ENCODE peak calls at places on chromosomes 13 and 19, in eight cellular contexts. Q is stomach, S is lung, L is uterus, T is upper lobe of right lung, M is mesenchymal stem cell, O is WERI-Rb-1, R is spleen. V is an unnamed sample.
A peak's percentile ranks its signal among the peaks of the same experiment; 100 is the strongest.

GRCh38 chr19:40687525-40688016 is 2.9 kb downstream of the NUMBL start:
- DNase-seq in Q (peak; percentile 75), S (peak; percentile 61), L (peak; percentile 85), T (peak; percentile 79), M (no peak), O (no peak), R (peak; percentile 84), V (no peak)

GRCh38 chr13:25886438-25887214 is 165.2 kb downstream of the SHISA2 start:
- DNase-seq in Q (no peak), S (no peak), L (no peak), T (no peak), M (peak; percentile 99), O (no peak), R (no peak), V (no peak)

GRCh38 chr13:50320297-50320862 is 305.1 kb downstream of the KCNRG start:
- DNase-seq in Q (no peak), S (no peak), L (no peak), T (no peak), M (peak; percentile 58), O (no peak), R (no peak), V (no peak)

GRCh38 chr13:45861352-45861751 is 9.8 kb upstream of the SIAH3 start:
- DNase-seq in Q (no peak), S (no peak), L (no peak), T (no peak), M (no peak), O (no peak), R (no peak), V (no peak)

GRCh38 chr13:28204690-28205443 is 66.5 kb downstream of the PAN3 start:
- DNase-seq in Q (no peak), S (no peak), L (no peak), T (no peak), M (no peak), O (no peak), R (no peak), V (no peak)

GRCh38 chr13:80084086-80084676 is 256.7 kb downstream of the SPRY2 start:
- DNase-seq in Q (no peak), S (no peak), L (no peak), T (no peak), M (peak; percentile 85), O (no peak), R (no peak), V (no peak)

GRCh38 chr19:27779953-27780352 is 1433.0 kb downstream of the UQCRFS1 start:
- DNase-seq in Q (no peak), S (no peak), L (no peak), T (no peak), M (no peak), O (no peak), R (no peak), V (no peak)

GRCh38 chr13:33761744-33762143 is 56.2 kb upstream of the RFC3 start:
- DNase-seq in Q (no peak), S (no peak), L (no peak), T (no peak), M (no peak), O (no peak), R (no peak), V (no peak)

GRCh38 chr13:24894972-24895300 is 131.0 kb downstream of the RNF17 start:
- DNase-seq in Q (no peak), S (no peak), L (no peak), T (no peak), M (no peak), O (no peak), R (no peak), V (no peak)

GRCh38 chr13:78875792-78876580 is 217.0 kb upstream of the OBI1 start:
- DNase-seq in Q (no peak), S (no peak), L (no peak), T (no peak), M (no peak), O (no peak), R (no peak), V (no peak)

GRCh38 chr13:45004096-45004495 is 14.8 kb downstream of the GPALPP1 start:
- DNase-seq in Q (no peak), S (no peak), L (no peak), T (no peak), M (no peak), O (no peak), R (no peak), V (no peak)

GRCh38 chr13:76293751-76294150 is 592.5 kb downstream of the KCTD12 start:
- DNase-seq in Q (no peak), S (no peak), L (no peak), T (no peak), M (no peak), O (no peak), R (no peak), V (no peak)

GRCh38 chr13:89900104-89900760 is 1447.3 kb upstream of the MIR17HG start:
- DNase-seq in Q (no peak), S (no peak), L (no peak), T (no peak), M (no peak), O (no peak), R (no peak), V (no peak)

GRCh38 chr13:38990693-38991092 is at the start of gene STOML3:
- DNase-seq in Q (no peak), S (no peak), L (no peak), T (no peak), M (no peak), O (no peak), R (no peak), V (no peak)

GRCh38 chr19:54515156-54515555 is 12.5 kb downstream of the LAIR2 start:
- DNase-seq in Q (no peak), S (no peak), L (no peak), T (no peak), M (no peak), O (no peak), R (no peak), V (no peak)

GRCh38 chr19:39544920-39545319 is 5.0 kb upstream of the EID2 start:
- DNase-seq in Q (no peak), S (no peak), L (no peak), T (no peak), M (no peak), O (no peak), R (no peak), V (no peak)

GRCh38 chr13:23433171-23434153 is at the start of gene SACS:
- DNase-seq in Q (no peak), S (no peak), L (no peak), T (no peak), M (peak; percentile 49), O (peak; percentile 68), R (no peak), V (no peak)

GRCh38 chr19:33175886-33176669 is 18.1 kb upstream of the LRP3 start:
- DNase-seq in Q (no peak), S (no peak), L (peak; percentile 43), T (no peak), M (peak; percentile 65), O (peak; percentile 59), R (peak; percentile 82), V (no peak)

GRCh38 chr13:88483202-88483601 is 812.0 kb downstream of the SLITRK5 start:
- DNase-seq in Q (no peak), S (no peak), L (no peak), T (no peak), M (no peak), O (no peak), R (no peak), V (no peak)

GRCh38 chr13:19183676-19184075 is 2.1 kb upstream of the TUBA3C start:
- DNase-seq in Q (peak; percentile 2), S (peak; percentile 5), L (no peak), T (no peak), M (no peak), O (no peak), R (no peak), V (no peak)
- H3K9me3 ChIP-seq in Q (peaks cover 15% of the 10 kb centered on the region), S (peaks cover 9% of the 10 kb centered on the region), L (no peaks in the 10 kb centered on the region), T (no peaks in the 10 kb centered on the region), M (no peaks in the 10 kb centered on the region), O (peaks cover 8% of the 10 kb centered on the region), R (no peaks in the 10 kb centered on the region), V (no peaks in the 10 kb centered on the region)

DNA sequence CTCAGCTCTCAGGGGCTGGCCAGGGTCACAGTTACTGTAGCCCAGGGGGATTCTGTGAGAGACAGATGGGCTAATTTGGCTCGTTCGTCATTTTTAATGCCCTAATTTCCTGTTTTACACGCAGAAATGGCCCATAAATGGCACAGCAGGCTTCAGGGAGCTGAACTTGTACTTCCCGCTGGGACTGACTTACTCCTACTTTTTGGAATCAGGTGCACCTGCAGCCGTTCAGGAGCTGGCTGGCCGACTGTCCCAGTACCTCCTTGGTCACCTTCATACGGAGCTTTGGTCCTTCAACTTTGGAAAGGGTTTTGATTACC is 62.4 kb upstream of the URI1 start:
- DNase-seq in Q (no peak), S (no peak), L (no peak), T (no peak), M (no peak), O (no peak), R (peak; percentile 8), V (no peak)
- H3K9me3 ChIP-seq in Q (no peaks in the 10 kb centered on the region), S (peaks cover 3% of the 10 kb centered on the region), L (no peaks in the 10 kb centered on the region), T (no peaks in the 10 kb centered on the region), M (no peaks in the 10 kb centered on the region), O (no peaks in the 10 kb centered on the region), R (no peaks in the 10 kb centered on the region), V (no peaks in the 10 kb centered on the region)

DNA sequence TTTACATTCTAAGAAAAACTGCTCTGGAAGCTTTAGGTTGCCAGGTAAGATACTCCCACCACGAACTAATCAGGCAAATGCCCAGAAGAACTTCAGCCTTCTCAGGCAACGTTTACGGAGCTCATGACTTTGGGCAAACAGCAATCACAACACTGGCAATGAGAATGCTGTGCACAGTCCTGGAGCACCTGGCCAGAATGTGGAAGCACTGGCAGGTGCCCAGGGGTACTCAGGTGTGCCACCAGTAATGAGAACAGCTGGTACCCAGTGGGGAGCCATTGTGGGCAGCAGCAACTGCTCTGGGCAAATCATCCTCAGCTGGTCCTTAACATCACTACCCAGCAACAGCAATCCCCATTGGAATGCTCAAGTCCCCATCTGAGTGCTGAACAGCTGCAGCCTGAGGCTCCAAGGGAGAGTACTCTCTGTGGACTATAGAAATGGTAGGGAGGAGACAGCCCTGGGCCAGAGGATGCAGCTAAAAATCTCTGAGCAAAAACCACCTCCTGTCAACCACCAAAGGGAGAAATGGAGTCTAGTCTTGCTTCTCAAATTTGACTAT is 210.0 kb downstream of the FOXO1 start:
- DNase-seq in Q (no peak), S (no peak), L (no peak), T (no peak), M (no peak), O (no peak), R (no peak), V (no peak)
- H3K9me3 ChIP-seq in Q (no peaks in the 10 kb centered on the region), S (peaks cover 2% of the 10 kb centered on the region), L (no peaks in the 10 kb centered on the region), T (no peaks in the 10 kb centered on the region), M (no peaks in the 10 kb centered on the region), O (no peaks in the 10 kb centered on the region), R (no peaks in the 10 kb centered on the region), V (no peaks in the 10 kb centered on the region)

DNA sequence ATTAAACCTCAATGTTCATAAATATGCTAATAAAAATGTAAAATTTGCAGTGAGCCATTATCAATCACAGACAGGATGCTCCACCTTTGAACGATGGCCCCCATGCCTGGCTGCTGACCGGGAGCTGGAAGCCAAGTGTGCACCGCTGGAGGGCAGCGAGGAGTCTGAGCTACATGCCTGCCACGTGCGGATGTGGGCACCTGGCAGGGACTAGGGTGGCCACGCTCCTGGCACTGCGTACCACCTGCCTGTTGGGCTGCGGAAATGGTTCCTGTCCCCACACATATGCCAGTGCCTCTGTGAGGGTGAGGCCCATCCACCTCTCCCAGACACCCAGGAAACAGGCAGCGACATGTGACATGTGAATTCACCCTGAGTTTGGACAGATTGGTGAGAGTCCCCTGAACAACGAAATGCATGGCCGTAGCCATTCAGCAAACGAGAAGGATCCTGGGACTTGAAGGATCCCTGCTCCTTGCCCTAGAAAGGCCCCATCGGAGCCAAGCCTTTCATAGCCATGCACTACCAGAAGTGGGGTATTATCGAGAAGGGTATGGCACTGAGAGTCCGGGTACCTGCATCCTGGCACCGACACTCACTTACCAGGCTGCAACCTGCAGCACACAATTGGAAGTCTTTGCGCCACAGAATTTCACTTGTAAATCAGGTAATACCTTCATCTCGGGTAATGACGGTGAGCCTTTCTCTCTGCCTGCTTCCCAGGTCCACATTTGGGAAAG is 35.8 kb downstream of the TSHZ3 start:
- DNase-seq in Q (no peak), S (no peak), L (no peak), T (no peak), M (no peak), O (no peak), R (no peak), V (no peak)
- H3K9me3 ChIP-seq in Q (no peaks in the 10 kb centered on the region), S (no peaks in the 10 kb centered on the region), L (no peaks in the 10 kb centered on the region), T (no peaks in the 10 kb centered on the region), M (no peaks in the 10 kb centered on the region), O (no peaks in the 10 kb centered on the region), R (no peaks in the 10 kb centered on the region), V (no peaks in the 10 kb centered on the region)